ENCODE peak calls at places on chromosomes 11 and 22, in nine cellular contexts. S is SHP77; C is immature natural killer cell; K is GM23338; B is activated effector memory CD4-positive, alpha-beta T cell treated with Interleukin-2 at 50 U/mL for 16 hours; Q is aorta; Y is cardiac septum; E is ELF-1; U is cardiac muscle cell. J is an unnamed sample.

GRCh38 chr11:84260862-84261261 is 974.7 kb upstream of the CCDC90B start:
- DNase-seq in S (no peak), C (no peak), K (no peak), B (no peak), Q (no peak), Y (no peak), E (no peak), U (no peak), J (no peak)

GRCh38 chr11:116309446-116309845 is 463.3 kb downstream of the BUD13 start:
- DNase-seq in S (no peak), C (no peak), K (no peak), B (no peak), Q (no peak), Y (no peak), E (no peak), U (no peak), J (no peak)

GRCh38 chr11:14230407-14230806 is 128.6 kb downstream of the RRAS2 start:
- DNase-seq in S (no peak), C (no peak), K (no peak), B (no peak), Q (no peak), Y (no peak), E (no peak), U (no peak), J (no peak)

GRCh38 chr22:31343235-31344191 is 2.6 kb downstream of the PATZ1 start:
- DNase-seq in S (no peak), C (no peak), K (peak), B (peak), Q (no peak), Y (no peak), E (peak), U (peak), J (no peak)

GRCh38 chr11:71116435-71117040 is 135.8 kb downstream of the SHANK2 start:
- DNase-seq in S (no peak), C (no peak), K (no peak), B (no peak), Q (no peak), Y (no peak), E (no peak), U (no peak), J (no peak)

GRCh38 chr22:43060213-43060612 is 29.0 kb downstream of the TTLL1 start:
- DNase-seq in S (peak), C (peak), K (peak), B (no peak), Q (no peak), Y (no peak), E (peak), U (peak), J (no peak)

GRCh38 chr11:3959015-3959917 is 103.8 kb downstream of the STIM1 start:
- DNase-seq in S (no peak), C (no peak), K (peak), B (no peak), Q (no peak), Y (no peak), E (no peak), U (peak), J (no peak)

GRCh38 chr11:106961518-106961917 is 56.8 kb downstream of the GUCY1A2 start:
- DNase-seq in S (no peak), C (no peak), K (no peak), B (no peak), Q (no peak), Y (no peak), E (no peak), U (peak), J (no peak)

GRCh38 chr11:67705264-67705663 is 30.8 kb upstream of the ALDH3B2 start:
- DNase-seq in S (no peak), C (no peak), K (no peak), B (no peak), Q (no peak), Y (no peak), E (no peak), U (no peak), J (no peak)

GRCh38 chr11:18046116-18046777 is at the start of gene TPH1:
- DNase-seq in S (no peak), C (no peak), K (peak), B (no peak), Q (peak), Y (no peak), E (peak), U (peak), J (no peak)

GRCh38 chr11:47207459-47207858 is 7.3 kb upstream of the DDB2 start:
- DNase-seq in S (no peak), C (no peak), K (no peak), B (no peak), Q (no peak), Y (no peak), E (no peak), U (no peak), J (no peak)

GRCh38 chr11:122127020-122127419 is 11.0 kb upstream of the BLID start:
- DNase-seq in S (no peak), C (no peak), K (no peak), B (no peak), Q (no peak), Y (no peak), E (no peak), U (no peak), J (no peak)

GRCh38 chr22:38718414-38718813 is 12.7 kb downstream of the GTPBP1 start:
- DNase-seq in S (no peak), C (no peak), K (peak), B (no peak), Q (peak), Y (peak), E (peak), U (peak), J (no peak)

GRCh38 chr22:50173221-50173982 is 2.9 kb downstream of the PANX2 start:
- DNase-seq in S (no peak), C (no peak), K (no peak), B (no peak), Q (peak), Y (peak), E (no peak), U (no peak), J (peak)

GRCh38 chr11:96314326-96315050 is 28.5 kb downstream of the MAML2 start:
- DNase-seq in S (no peak), C (peak), K (no peak), B (no peak), Q (no peak), Y (no peak), E (no peak), U (peak), J (no peak)

GRCh38 chr22:49957826-49958461 is 2.6 kb upstream of the PIM3 start:
- DNase-seq in S (no peak), C (no peak), K (no peak), B (no peak), Q (peak), Y (no peak), E (no peak), U (no peak), J (no peak)

GRCh38 chr11:116888884-116889549 is 51.6 kb upstream of the APOA1 start:
- DNase-seq in S (no peak), C (no peak), K (no peak), B (no peak), Q (no peak), Y (no peak), E (no peak), U (no peak), J (no peak)

J was measured in CD14-positive monocyte.